ENCODE peak calls at places on chromosome 12, in eight cellular contexts. A, V, J, X, U, P, W and Y are unnamed samples.
A peak's percentile ranks its signal among the peaks of the same experiment; 100 is the strongest.

GRCh38 chr12:64392221-64392620 is 1.7 kb upstream of the C12orf56 start:
- DNase-seq in A (peak; percentile 18), W (no peak), X (no peak), J (no peak), V (no peak), U (peak; percentile 75), P (no peak), Y (no peak)

GRCh38 chr12:84811291-84811690 is 101.3 kb downstream of the SLC6A15 start:
- DNase-seq in P (no peak), W (no peak), V (no peak), J (no peak), U (no peak), A (no peak), X (no peak), Y (no peak)

GRCh38 chr12:108722992-108723766 is 8.1 kb downstream of the CORO1C start:
- DNase-seq in A (peak; percentile 45), V (no peak), X (no peak), J (no peak), U (peak; percentile 94), W (no peak), P (no peak), Y (no peak)

GRCh38 chr12:30622509-30622908 is 73.2 kb downstream of the IPO8 start:
- DNase-seq in J (no peak), P (no peak), X (no peak), U (no peak), V (no peak), A (peak; percentile 13), W (no peak), Y (no peak)

GRCh38 chr12:95185096-95185495 is 32.2 kb downstream of the FGD6 start:
- DNase-seq in J (no peak), P (no peak), W (no peak), V (no peak), U (no peak), X (no peak), A (no peak), Y (no peak)

GRCh38 chr12:57416039-57416996 is 14.5 kb downstream of the R3HDM2 start:
- DNase-seq in V (no peak), W (no peak), X (no peak), A (peak; percentile 54), U (peak; percentile 31), J (no peak), P (no peak), Y (no peak)

GRCh38 chr12:95077341-95077740 is 3.9 kb upstream of the NR2C1 start:
- DNase-seq in U (no peak), X (no peak), J (no peak), P (no peak), V (no peak), A (no peak), W (no peak), Y (no peak)

GRCh38 chr12:6195665-6196535 is 4.3 kb upstream of the CD9 start:
- DNase-seq in X (peak; percentile 94), W (peak; percentile 61), P (no peak), U (peak; percentile 90), J (peak; percentile 80), V (peak; percentile 94), A (peak; percentile 90), Y (peak; percentile 93)

GRCh38 chr12:62653304-62653703 is 186.7 kb downstream of the MON2 start:
- DNase-seq in P (no peak), U (no peak), J (no peak), W (no peak), A (no peak), X (no peak), V (no peak), Y (no peak)

GRCh38 chr12:116142936-116143882 is 134.3 kb downstream of the MED13L start:
- DNase-seq in W (no peak), J (no peak), U (peak; percentile 41), A (peak; percentile 83), X (no peak), P (no peak), V (no peak), Y (no peak)

GRCh38 chr12:100128509-100128908 is 14.2 kb downstream of the BLTP3B start:
- DNase-seq in X (peak; percentile 32), A (peak; percentile 40), J (no peak), P (no peak), V (no peak), U (peak; percentile 69), W (no peak), Y (no peak)

GRCh38 chr12:64669270-64669842 is 59.1 kb downstream of the RASSF3 start:
- DNase-seq in P (no peak), W (peak; percentile 53), V (no peak), X (peak; percentile 46), A (no peak), J (no peak), U (peak; percentile 35), Y (peak; percentile 85)

GRCh38 chr12:28963554-28963953 is 185.5 kb upstream of the FAR2 start:
- DNase-seq in J (no peak), V (no peak), X (no peak), A (no peak), W (no peak), P (peak; percentile 5), U (peak; percentile 25), Y (no peak)